ENCODE peak calls at places on chromosomes 11 and 22, in six cellular contexts. K is thoracic aorta, W is hepatocyte, U is neural progenitor cell, J is body of pancreas, N is GM13977. P is an unnamed sample.
A peak's percentile ranks its signal among the peaks of the same experiment; 100 is the strongest.

GRCh38 chr11:6297831-6298230 is 22.5 kb downstream of the CAVIN3 start:
- DNase-seq in K (no peak), W (no peak), U (no peak), J (no peak), N (no peak), P (no peak)

GRCh38 chr11:133515075-133515474 is 17.2 kb downstream of the OPCML start:
- DNase-seq in K (no peak), W (no peak), U (no peak), J (no peak), N (no peak), P (no peak)

GRCh38 chr11:135015966-135016365 is 603.9 kb upstream of the B3GAT1 start:
- DNase-seq in K (no peak), W (no peak), U (no peak), J (no peak), N (no peak), P (no peak)

GRCh38 chr11:117200813-117201515 is 1.8 kb downstream of the TAGLN start:
- DNase-seq in K (no peak), W (no peak), U (no peak), J (no peak), N (no peak), P (no peak)

GRCh38 chr11:59221438-59221837 is 8.7 kb upstream of the MPEG1 start:
- DNase-seq in K (no peak), W (no peak), U (no peak), J (no peak), N (no peak), P (no peak)

GRCh38 chr11:95925011-95925410 is 1.1 kb upstream of the MTMR2 start:
- DNase-seq in K (no peak), W (peak; percentile 16), U (peak; percentile 4), J (no peak), N (peak; percentile 9), P (no peak)

GRCh38 chr22:34914871-34915270 is 151.1 kb upstream of the ISX start:
- DNase-seq in K (no peak), W (peak; percentile 23), U (peak; percentile 4), J (no peak), N (no peak), P (no peak)

GRCh38 chr22:50192825-50193204 is 7.1 kb downstream of the TRABD start:
- DNase-seq in K (no peak), W (no peak), U (no peak), J (no peak), N (no peak), P (no peak)

GRCh38 chr11:1832989-1833365 is 1.8 kb upstream of the SYT8 start:
- DNase-seq in K (no peak), W (no peak), U (peak; percentile 47), J (no peak), N (no peak), P (no peak)

GRCh38 chr11:72421351-72421750 is 13.0 kb downstream of the CLPB start:
- DNase-seq in K (no peak), W (no peak), U (no peak), J (no peak), N (no peak), P (no peak)

GRCh38 chr11:123783536-123783935 is 22.6 kb downstream of the OR6M1 start:
- DNase-seq in K (no peak), W (no peak), U (no peak), J (no peak), N (no peak), P (no peak)

GRCh38 chr11:106087815-106088435 is 10.5 kb downstream of the AASDHPPT start:
- DNase-seq in K (no peak), W (peak; percentile 66), U (peak; percentile 54), J (peak; percentile 70), N (no peak), P (no peak)

GRCh38 chr11:118152552-118153471 is at the start of gene SCN4B:
- DNase-seq in K (no peak), W (peak; percentile 88), U (peak; percentile 93), J (peak; percentile 50), N (peak; percentile 69), P (no peak)

GRCh38 chr11:35180311-35181233 is 41.6 kb downstream of the CD44 start:
- DNase-seq in K (no peak), W (no peak), U (peak; percentile 20), J (no peak), N (no peak), P (no peak)

GRCh38 chr11:102727890-102728289 is 3.1 kb upstream of the MMP8 start:
- DNase-seq in K (no peak), W (no peak), U (no peak), J (no peak), N (no peak), P (peak; percentile 33)

GRCh38 chr11:86620796-86621575 is 51.4 kb downstream of the ME3 start:
- DNase-seq in K (no peak), W (no peak), U (no peak), J (no peak), N (no peak), P (no peak)

GRCh38 chr11:12066799-12067508 is 43.4 kb upstream of the MICAL2 start:
- DNase-seq in K (no peak), W (peak; percentile 76), U (peak; percentile 48), J (no peak), N (no peak), P (no peak)

GRCh38 chr11:93000511-93001476 is 31.3 kb downstream of the MTNR1B start:
- DNase-seq in K (no peak), W (no peak), U (no peak), J (no peak), N (no peak), P (peak; percentile 40)

GRCh38 chr11:18743900-18744514 is 18.0 kb upstream of the IGSF22 start:
- DNase-seq in K (no peak), W (no peak), U (no peak), J (no peak), N (no peak), P (no peak)

GRCh38 chr11:18739684-18740083 is 13.7 kb upstream of the IGSF22 start:
- DNase-seq in K (no peak), W (no peak), U (no peak), J (no peak), N (no peak), P (no peak)

GRCh38 chr11:18743365-18743764 is 17.4 kb upstream of the IGSF22 start:
- DNase-seq in K (no peak), W (no peak), U (no peak), J (no peak), N (no peak), P (no peak)

GRCh38 chr11:18745251-18745650 is 19.3 kb upstream of the IGSF22 start:
- DNase-seq in K (no peak), W (no peak), U (no peak), J (no peak), N (no peak), P (no peak)

GRCh38 chr11:18741783-18742182 is 15.8 kb upstream of the IGSF22 start:
- DNase-seq in K (no peak), W (no peak), U (no peak), J (no peak), N (no peak), P (no peak)
- TF ChIP-seq CTCF in K (no peak), W (no peak), U (no peak), J (no peak), N (no peak), P (no peak)

DNA sequence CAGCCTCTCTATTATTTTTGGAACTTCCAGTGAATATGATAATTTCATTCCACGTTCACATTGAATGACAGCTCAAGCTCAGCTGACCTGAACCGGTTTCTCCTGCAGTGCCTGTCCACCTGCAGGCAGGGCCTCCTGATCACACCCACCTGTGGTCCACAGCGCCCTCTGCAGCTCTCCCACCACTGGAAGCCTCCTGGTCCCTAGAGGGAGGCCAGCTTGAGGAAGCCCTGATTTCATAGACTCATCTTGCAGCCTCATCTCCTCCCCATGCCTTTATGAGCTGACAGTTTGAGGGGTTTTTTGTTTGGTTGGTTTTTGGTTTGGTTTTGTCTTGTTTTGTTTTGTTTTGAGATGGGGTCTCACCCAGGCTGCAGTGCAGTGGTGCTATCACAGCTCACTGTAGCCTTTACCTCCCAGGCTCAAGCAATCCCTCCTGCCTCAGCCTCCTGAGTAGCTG is 29.9 kb upstream of the MALAT1 start:
- DNase-seq in K (no peak), W (peak; percentile 91), U (peak; percentile 78), J (peak; percentile 95), N (peak; percentile 76), P (no peak)
- TF ChIP-seq CTCF in K (peak; percentile 17), W (peak; percentile 70), U (peak; percentile 69), J (peak; percentile 63), N (peak; percentile 93), P (peak; percentile 62)

GRCh38 chr22:30816413-30816812 is 121.7 kb downstream of the OSBP2 start:
- DNase-seq in K (no peak), W (no peak), U (no peak), J (no peak), N (no peak), P (no peak)
- TF ChIP-seq CTCF in K (no peak), W (no peak), U (no peak), J (no peak), N (no peak), P (peak; percentile 24)

GRCh38 chr11:7648264-7648663 is 25.0 kb downstream of the CYB5R2 start:
- DNase-seq in K (no peak), W (no peak), U (no peak), J (no peak), N (no peak), P (no peak)

GRCh38 chr11:7655253-7656217 is 17.8 kb downstream of the CYB5R2 start:
- DNase-seq in K (no peak), W (no peak), U (no peak), J (no peak), N (no peak), P (no peak)

GRCh38 chr11:7651140-7651551 is 22.2 kb downstream of the CYB5R2 start:
- DNase-seq in K (no peak), W (no peak), U (no peak), J (no peak), N (no peak), P (no peak)

GRCh38 chr11:7654094-7654742 is 19.1 kb downstream of the CYB5R2 start:
- DNase-seq in K (no peak), W (no peak), U (no peak), J (no peak), N (no peak), P (no peak)

DNA sequence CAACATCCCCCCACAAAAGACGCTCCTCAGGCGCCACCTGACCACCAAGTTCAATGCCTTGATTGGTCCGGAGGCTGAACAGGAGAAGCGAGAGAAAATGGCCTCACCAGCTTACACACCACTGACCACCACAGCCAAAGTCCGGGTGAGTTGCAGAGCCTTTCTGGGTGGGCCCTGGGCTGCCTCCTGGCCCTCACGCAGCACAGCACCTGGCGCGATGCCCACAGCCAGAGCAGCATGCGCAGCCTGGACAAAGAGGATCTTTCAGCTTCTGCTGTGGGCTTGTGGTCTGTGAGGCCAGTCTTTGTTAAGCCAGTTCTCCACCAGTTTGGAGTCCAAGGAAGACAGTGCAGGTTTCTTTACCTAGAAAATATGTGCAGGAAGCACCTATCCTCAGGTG is 21.6 kb downstream of the CYB5R2 start:
- DNase-seq in K (no peak), W (no peak), U (no peak), J (no peak), N (no peak), P (no peak)
- TF ChIP-seq CTCF in K (no peak), W (no peak), U (no peak), J (no peak), N (no peak), P (no peak)

GRCh38 chr11:19814421-19814820 is 101.8 kb downstream of the NAV2 start:
- DNase-seq in K (no peak), W (no peak), U (no peak), J (no peak), N (no peak), P (no peak)
- TF ChIP-seq CTCF in K (no peak), W (no peak), U (peak; percentile 45), J (no peak), N (peak; percentile 19), P (peak; percentile 24)